ENCODE peak calls at places on chromosome 2, in six cellular contexts. P is activated naive CD4-positive, alpha-beta T cell treated with anti-CD3 and anti-CD28 coated beads for 36 hours; Y is neural crest cell; O is GM23248; X is WTC11; S is NCI-H187. L is an unnamed sample.

GRCh38 chr2:43905871-43906270 is 67.1 kb downstream of the ABCG8 start:
- DNase-seq in X (no peak), O (no peak), S (no peak), Y (no peak), P (no peak), L (no peak)

GRCh38 chr2:101628050-101628392 is 69.5 kb upstream of the MAP4K4 start:
- DNase-seq in O (no peak), X (no peak), P (no peak), Y (no peak), S (no peak), L (no peak)

GRCh38 chr2:118993392-118993752 is 51.4 kb downstream of the MARCO start:
- DNase-seq in P (no peak), Y (no peak), O (no peak), S (no peak), X (no peak), L (no peak)

GRCh38 chr2:236639461-236639860 is 69.8 kb downstream of the ACKR3 start:
- DNase-seq in P (no peak), Y (no peak), X (no peak), S (no peak), O (no peak), L (no peak)

GRCh38 chr2:129717560-129718128 is 261.8 kb upstream of the RAB6C start:
- DNase-seq in P (no peak), S (peak; percentile 28), X (no peak), O (no peak), Y (no peak), L (no peak)

GRCh38 chr2:1091895-1092585 is 141.4 kb downstream of the SNTG2 start:
- DNase-seq in S (no peak), P (no peak), Y (no peak), O (peak; percentile 91), X (no peak), L (peak; percentile 62)

GRCh38 chr2:58054264-58054663 is 7.7 kb downstream of the VRK2 start:
- DNase-seq in S (no peak), X (no peak), Y (no peak), O (peak; percentile 77), P (no peak), L (peak; percentile 21)

GRCh38 chr2:48727560-48727959 is 28.0 kb downstream of the LHCGR start:
- DNase-seq in S (no peak), Y (no peak), P (no peak), O (no peak), X (no peak), L (peak; percentile 30)